ENCODE peak calls at places on chromosomes 12 and 14, in seven cellular contexts. One of them, this sample, is unnamed. For H3K4me1, the result is how much of the 10 kb centered on the place peaks cover.

GRCh38 chr12:100554608-100555077 is 18.8 kb upstream of the GAS2L3 start:
- DNase-seq in thoracic aorta: no peak
- DNase-seq in esophagus squamous epithelium: no peak
- DNase-seq in heart right ventricle: no peak
- DNase-seq in fibroblast of lung: peak
- DNase-seq in gastrocnemius medialis: no peak
- DNase-seq in hepatocyte: peak
- DNase-seq in this sample: peak

GRCh38 chr12:56122637-56123036 is 4.6 kb downstream of the ZC3H10 start:
- DNase-seq in thoracic aorta: no peak
- DNase-seq in gastrocnemius medialis: no peak
- DNase-seq in esophagus squamous epithelium: no peak
- DNase-seq in hepatocyte: no peak
- DNase-seq in heart right ventricle: no peak
- DNase-seq in fibroblast of lung: no peak
- DNase-seq in this sample: no peak

GRCh38 chr12:442235-442884 is 17.4 kb upstream of the B4GALNT3 start:
- DNase-seq in heart right ventricle: no peak
- DNase-seq in esophagus squamous epithelium: no peak
- DNase-seq in fibroblast of lung: peak
- DNase-seq in gastrocnemius medialis: no peak
- DNase-seq in hepatocyte: peak
- DNase-seq in thoracic aorta: no peak
- DNase-seq in this sample: peak

GRCh38 chr14:105142651-105143450 is 25.7 kb downstream of the JAG2 start:
- DNase-seq in thoracic aorta: no peak
- DNase-seq in hepatocyte: no peak
- DNase-seq in heart right ventricle: no peak
- DNase-seq in esophagus squamous epithelium: no peak
- DNase-seq in gastrocnemius medialis: no peak
- DNase-seq in fibroblast of lung: no peak
- DNase-seq in this sample: no peak

GRCh38 chr12:71810905-71811304 is 28.7 kb upstream of the TBC1D15 start:
- DNase-seq in thoracic aorta: no peak
- DNase-seq in heart right ventricle: no peak
- DNase-seq in hepatocyte: no peak
- DNase-seq in fibroblast of lung: no peak
- DNase-seq in esophagus squamous epithelium: no peak
- DNase-seq in gastrocnemius medialis: no peak
- DNase-seq in this sample: peak

GRCh38 chr12:108560752-108561719 is at the start of gene SART3:
- DNase-seq in hepatocyte: peak
- DNase-seq in thoracic aorta: no peak
- DNase-seq in fibroblast of lung: peak
- DNase-seq in gastrocnemius medialis: peak
- DNase-seq in heart right ventricle: peak
- DNase-seq in esophagus squamous epithelium: no peak
- DNase-seq in this sample: peak

GRCh38 chr14:59424707-59425106 is 40.5 kb downstream of the GPR135 start:
- DNase-seq in thoracic aorta: no peak
- DNase-seq in gastrocnemius medialis: peak
- DNase-seq in fibroblast of lung: no peak
- DNase-seq in heart right ventricle: peak
- DNase-seq in hepatocyte: no peak
- DNase-seq in esophagus squamous epithelium: no peak
- DNase-seq in this sample: no peak

GRCh38 chr14:34536951-34537676 is 2.4 kb downstream of the EAPP start:
- DNase-seq in thoracic aorta: no peak
- DNase-seq in fibroblast of lung: no peak
- DNase-seq in hepatocyte: no peak
- DNase-seq in gastrocnemius medialis: no peak
- DNase-seq in heart right ventricle: no peak
- DNase-seq in esophagus squamous epithelium: no peak
- DNase-seq in this sample: no peak

GRCh38 chr14:69013943-69014782 is 35.1 kb upstream of the ACTN1 start:
- DNase-seq in thoracic aorta: no peak
- DNase-seq in heart right ventricle: peak
- DNase-seq in hepatocyte: peak
- DNase-seq in esophagus squamous epithelium: no peak
- DNase-seq in fibroblast of lung: peak
- DNase-seq in gastrocnemius medialis: peak
- DNase-seq in this sample: peak

GRCh38 chr12:19916982-19917381 is 451.4 kb upstream of the PDE3A start:
- DNase-seq in thoracic aorta: no peak
- DNase-seq in hepatocyte: no peak
- DNase-seq in gastrocnemius medialis: no peak
- DNase-seq in esophagus squamous epithelium: no peak
- DNase-seq in heart right ventricle: no peak
- DNase-seq in fibroblast of lung: no peak
- DNase-seq in this sample: peak

GRCh38 chr14:35934499-35934898 is 108.4 kb downstream of the BRMS1L start:
- DNase-seq in gastrocnemius medialis: no peak
- DNase-seq in esophagus squamous epithelium: no peak
- DNase-seq in fibroblast of lung: no peak
- DNase-seq in heart right ventricle: no peak
- DNase-seq in hepatocyte: no peak
- DNase-seq in thoracic aorta: no peak
- DNase-seq in this sample: no peak

DNA sequence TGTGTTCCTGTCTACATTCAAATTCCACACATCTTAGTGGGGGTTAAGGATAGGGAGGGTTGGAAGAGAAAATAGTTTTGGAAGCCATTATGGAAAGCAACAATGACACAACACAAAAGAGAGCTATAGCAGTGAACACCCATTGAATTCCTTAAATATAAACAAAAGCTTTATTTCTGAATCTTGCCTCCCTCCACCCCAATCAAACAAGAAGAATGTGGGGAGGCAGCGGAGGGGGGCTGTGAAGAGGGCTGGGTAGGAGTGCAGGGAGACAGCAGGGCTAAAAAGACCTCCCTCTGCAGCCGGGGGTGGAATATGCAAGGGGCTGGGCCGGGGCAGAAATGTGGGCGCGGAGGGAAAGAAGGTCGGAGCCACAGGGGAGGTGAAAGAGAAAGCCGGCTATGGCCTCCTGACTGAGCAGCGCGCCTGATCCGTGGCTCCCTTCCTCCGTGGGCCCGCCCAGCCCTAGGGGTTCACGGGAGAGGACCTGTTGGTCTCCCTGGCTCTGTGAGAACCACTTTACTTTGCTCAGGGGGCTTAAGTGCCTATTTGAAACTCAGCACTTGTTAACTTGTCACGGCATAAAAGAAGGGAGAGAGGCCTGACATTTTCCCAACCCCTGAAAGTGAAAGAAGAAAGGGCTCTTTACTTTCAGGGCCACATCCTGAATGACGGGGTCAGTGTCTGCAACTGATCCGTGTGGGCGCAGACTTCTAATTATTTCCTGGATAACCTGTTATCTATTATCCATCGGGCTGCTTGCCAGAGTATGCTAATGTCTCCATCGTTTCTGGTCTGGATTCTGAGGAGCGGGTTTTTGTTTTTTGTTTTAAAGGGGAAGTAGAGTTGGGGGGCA is 127.3 kb upstream of the MAX start:
- DNase-seq in thoracic aorta: no peak
- DNase-seq in gastrocnemius medialis: no peak
- DNase-seq in fibroblast of lung: peak
- DNase-seq in hepatocyte: peak
- DNase-seq in esophagus squamous epithelium: no peak
- DNase-seq in heart right ventricle: peak
- DNase-seq in this sample: peak
- H3K4me1 ChIP-seq in thoracic aorta: under half
- H3K4me1 ChIP-seq in gastrocnemius medialis: under half
- H3K4me1 ChIP-seq in fibroblast of lung: under half
- H3K4me1 ChIP-seq in hepatocyte: under half
- H3K4me1 ChIP-seq in esophagus squamous epithelium: under half
- H3K4me1 ChIP-seq in heart right ventricle: under half
- H3K4me1 ChIP-seq in this sample: under half

DNA sequence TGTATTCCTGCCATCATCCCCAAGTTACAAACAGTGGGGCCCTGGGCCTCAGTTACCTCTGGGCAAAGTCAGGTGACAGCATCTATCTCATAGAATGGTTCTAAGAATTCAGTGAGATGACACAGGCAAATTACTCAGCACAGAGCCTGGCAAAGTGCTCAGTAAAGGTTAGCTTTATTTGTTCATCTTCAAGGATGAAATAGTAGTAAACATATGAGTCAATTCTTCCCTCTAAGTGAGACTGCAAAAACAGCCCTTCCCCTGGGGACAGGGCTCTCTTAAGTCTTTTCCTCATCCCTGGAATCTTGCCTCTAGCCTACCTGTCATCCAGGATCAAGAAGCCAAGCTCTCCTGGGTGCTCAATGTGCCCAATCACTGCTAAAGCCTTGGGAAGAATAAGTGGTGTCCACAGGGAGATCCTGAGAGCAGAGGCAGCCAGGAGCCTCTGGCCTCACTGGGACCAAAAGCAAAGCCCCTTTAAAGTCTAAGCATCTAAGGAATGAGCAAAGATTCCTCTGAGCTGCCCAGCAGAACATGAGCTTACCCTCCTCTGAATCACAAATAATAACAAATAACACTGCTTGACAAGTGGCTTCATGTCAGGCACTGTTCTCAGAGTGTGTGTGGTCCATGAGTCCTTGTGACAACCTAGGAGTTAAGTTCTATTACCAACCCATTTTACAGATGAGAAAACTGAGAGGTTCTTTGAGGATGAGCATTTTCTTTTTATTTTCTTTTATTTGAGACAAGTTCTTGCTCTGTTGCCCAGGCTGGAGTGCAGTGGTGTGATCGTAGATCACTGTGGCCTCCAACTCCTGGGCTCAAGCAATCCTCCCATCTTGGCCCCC is 12.1 kb downstream of the NUAK1 start:
- DNase-seq in hepatocyte: peak
- DNase-seq in heart right ventricle: no peak
- DNase-seq in gastrocnemius medialis: peak
- DNase-seq in fibroblast of lung: no peak
- DNase-seq in esophagus squamous epithelium: no peak
- DNase-seq in thoracic aorta: no peak
- DNase-seq in this sample: no peak
- H3K27ac ChIP-seq in hepatocyte: peak
- H3K27ac ChIP-seq in heart right ventricle: peak
- H3K27ac ChIP-seq in gastrocnemius medialis: peak
- H3K27ac ChIP-seq in fibroblast of lung: no peak
- H3K27ac ChIP-seq in esophagus squamous epithelium: peak
- H3K27ac ChIP-seq in thoracic aorta: peak
- H3K27ac ChIP-seq in this sample: peak

GRCh38 chr12:123398177-123398916 is 14.4 kb downstream of the KMT5A start:
- DNase-seq in esophagus squamous epithelium: no peak
- DNase-seq in fibroblast of lung: peak
- DNase-seq in heart right ventricle: peak
- DNase-seq in thoracic aorta: peak
- DNase-seq in gastrocnemius medialis: no peak
- DNase-seq in hepatocyte: no peak
- DNase-seq in this sample: peak
- H3K4me3 ChIP-seq in esophagus squamous epithelium: no peak
- H3K4me3 ChIP-seq in fibroblast of lung: no peak
- H3K4me3 ChIP-seq in heart right ventricle: no peak
- H3K4me3 ChIP-seq in thoracic aorta: peak
- H3K4me3 ChIP-seq in gastrocnemius medialis: no peak
- H3K4me3 ChIP-seq in hepatocyte: no peak
- H3K4me3 ChIP-seq in this sample: no peak

GRCh38 chr12:57130941-57131340 is 2.7 kb downstream of the LRP1 start:
- DNase-seq in fibroblast of lung: no peak
- DNase-seq in esophagus squamous epithelium: no peak
- DNase-seq in gastrocnemius medialis: no peak
- DNase-seq in hepatocyte: peak
- DNase-seq in thoracic aorta: no peak
- DNase-seq in heart right ventricle: no peak
- DNase-seq in this sample: peak

GRCh38 chr12:57127710-57128518 is at the start of gene LRP1:
- DNase-seq in gastrocnemius medialis: peak
- DNase-seq in hepatocyte: peak
- DNase-seq in thoracic aorta: no peak
- DNase-seq in heart right ventricle: peak
- DNase-seq in esophagus squamous epithelium: no peak
- DNase-seq in fibroblast of lung: peak
- DNase-seq in this sample: peak

GRCh38 chr12:57127101-57127709 is 1.1 kb upstream of the LRP1 start:
- DNase-seq in esophagus squamous epithelium: no peak
- DNase-seq in gastrocnemius medialis: peak
- DNase-seq in heart right ventricle: peak
- DNase-seq in fibroblast of lung: peak
- DNase-seq in hepatocyte: peak
- DNase-seq in thoracic aorta: no peak
- DNase-seq in this sample: peak

GRCh38 chr12:57128519-57129247 is 400 bp downstream of the LRP1 start:
- DNase-seq in heart right ventricle: no peak
- DNase-seq in gastrocnemius medialis: no peak
- DNase-seq in hepatocyte: no peak
- DNase-seq in fibroblast of lung: no peak
- DNase-seq in esophagus squamous epithelium: no peak
- DNase-seq in thoracic aorta: no peak
- DNase-seq in this sample: no peak

DNA sequence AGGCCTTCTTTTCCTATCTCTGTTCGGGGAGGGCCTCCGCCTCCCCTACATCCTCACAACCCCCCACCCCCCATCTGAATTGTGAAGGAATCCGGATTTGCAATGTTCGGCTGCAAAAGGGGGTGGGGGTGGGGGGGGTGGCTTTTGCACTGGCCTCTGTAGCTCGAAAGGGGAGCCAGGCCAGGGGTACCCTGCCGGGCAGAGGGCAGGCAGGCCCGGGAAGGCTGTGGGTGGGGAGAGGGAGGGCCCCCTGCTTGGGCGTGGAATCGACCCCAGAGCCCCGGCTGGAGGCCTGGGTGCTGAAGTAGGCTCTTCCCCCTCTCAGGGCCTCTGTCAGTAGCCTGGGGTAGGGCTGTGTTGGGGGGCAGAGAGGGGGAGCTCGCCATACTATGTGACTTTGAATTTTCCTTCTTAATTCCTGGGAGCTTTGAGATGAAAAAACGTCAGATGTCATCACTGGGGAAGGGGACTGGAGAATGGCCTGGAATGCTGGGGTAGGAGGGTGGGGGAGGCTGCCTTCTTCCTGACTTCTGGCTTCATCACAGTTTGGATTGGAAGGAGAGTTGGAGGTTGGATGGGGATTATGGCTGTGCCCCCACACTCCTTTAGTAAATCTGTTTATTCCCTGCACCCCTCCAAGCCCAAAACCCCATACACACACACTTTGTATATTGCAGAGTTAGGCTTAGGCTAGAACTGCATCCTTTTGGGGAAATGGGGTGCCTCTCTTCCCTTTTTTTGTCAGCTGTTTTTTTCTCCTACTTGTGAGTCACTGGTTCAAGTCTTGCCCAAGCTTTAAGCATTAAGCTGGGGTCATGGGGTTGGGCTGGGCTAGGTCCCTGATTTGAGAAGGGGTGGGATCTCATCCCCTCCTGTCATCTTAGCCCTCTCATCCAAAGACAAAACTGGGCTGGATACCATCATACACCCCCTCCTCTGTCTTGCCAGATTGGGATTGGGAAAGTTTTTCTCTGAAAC is 1.3 kb downstream of the LRP1 start:
- DNase-seq in fibroblast of lung: peak
- DNase-seq in heart right ventricle: no peak
- DNase-seq in thoracic aorta: no peak
- DNase-seq in gastrocnemius medialis: peak
- DNase-seq in esophagus squamous epithelium: no peak
- DNase-seq in hepatocyte: no peak
- DNase-seq in this sample: peak
- H3K4me1 ChIP-seq in fibroblast of lung: under half
- H3K4me1 ChIP-seq in heart right ventricle: half or more
- H3K4me1 ChIP-seq in thoracic aorta: under half
- H3K4me1 ChIP-seq in gastrocnemius medialis: under half
- H3K4me1 ChIP-seq in esophagus squamous epithelium: under half
- H3K4me1 ChIP-seq in hepatocyte: half or more
- H3K4me1 ChIP-seq in this sample: under half

This sample was measured in small intestine.